ENCODE peak calls at places on chromosomes 4 and X, in six cellular contexts. B is kidney epithelial cell, N is pancreas, S is cardiac muscle cell, T is prostate gland, X is left ventricle myocardium inferior. I is an unnamed sample. For H3K36me3, the result is how much of the 10 kb centered on the place peaks cover.

GRCh38 chr4:98482847-98483806 is 175.3 kb downstream of the TSPAN5 start:
- DNase-seq in B (no peak), N (no peak), S (no peak), T (no peak), X (no peak), I (no peak)

GRCh38 chrX:155893513-155893912 is 12.4 kb downstream of the VAMP7 start:
- DNase-seq in B (no peak), N (no peak), S (no peak), T (no peak), X (no peak), I (no peak)

GRCh38 chr4:8263397-8263796 is 6.2 kb upstream of the HTRA3 start:
- DNase-seq in B (no peak), N (no peak), S (no peak), T (no peak), X (no peak), I (no peak)

GRCh38 chr4:174564529-174564928 is 42.2 kb upstream of the HPGD start:
- DNase-seq in B (no peak), N (no peak), S (no peak), T (no peak), X (no peak), I (no peak)

GRCh38 chr4:174592985-174593335 is 70.7 kb upstream of the HPGD start:
- DNase-seq in B (peak), N (no peak), S (peak), T (no peak), X (no peak), I (no peak)

GRCh38 chr4:159002950-159003349 is 99.9 kb upstream of the RAPGEF2 start:
- DNase-seq in B (no peak), N (no peak), S (no peak), T (no peak), X (no peak), I (no peak)

GRCh38 chr4:85883180-85883579 is 408.2 kb downstream of the ARHGAP24 start:
- DNase-seq in B (no peak), N (no peak), S (no peak), T (no peak), X (no peak), I (no peak)

GRCh38 chrX:11591712-11592351 is 73.9 kb downstream of the ARHGAP6 start:
- DNase-seq in B (no peak), N (no peak), S (no peak), T (no peak), X (no peak), I (no peak)

GRCh38 chrX:150704030-150704613 is 10.9 kb downstream of the MTMR1 start:
- DNase-seq in B (no peak), N (no peak), S (no peak), T (no peak), X (no peak), I (no peak)

GRCh38 chrX:150269613-150270254 is 93.4 kb upstream of the MAMLD1 start:
- DNase-seq in B (peak), N (no peak), S (no peak), T (no peak), X (no peak), I (peak)

GRCh38 chrX:10048076-10048475 is 80.9 kb downstream of the CLDN34 start:
- DNase-seq in B (no peak), N (no peak), S (no peak), T (no peak), X (no peak), I (no peak)

GRCh38 chr4:25926473-25926872 is 12.5 kb downstream of the SMIM20 start:
- DNase-seq in B (no peak), N (no peak), S (no peak), T (no peak), X (no peak), I (no peak)

GRCh38 chr4:70187216-70187615 is 8.3 kb upstream of the ODAM start:
- DNase-seq in B (no peak), N (no peak), S (no peak), T (no peak), X (no peak), I (no peak)

GRCh38 chr4:70182517-70183167 is 12.9 kb upstream of the ODAM start:
- DNase-seq in B (no peak), N (no peak), S (no peak), T (no peak), X (no peak), I (no peak)

GRCh38 chr4:70183940-70184246 is 11.6 kb upstream of the ODAM start:
- DNase-seq in B (no peak), N (no peak), S (no peak), T (no peak), X (no peak), I (no peak)

GRCh38 chr4:70178075-70178660 is 17.4 kb upstream of the ODAM start:
- DNase-seq in B (no peak), N (no peak), S (no peak), T (no peak), X (no peak), I (no peak)

GRCh38 chr4:70183168-70183939 is 12.2 kb upstream of the ODAM start:
- DNase-seq in B (peak), N (no peak), S (peak), T (no peak), X (no peak), I (no peak)
- TF ChIP-seq CTCF in B (peak), N (no peak), S (peak), T (peak), X (peak), I (peak)

DNA sequence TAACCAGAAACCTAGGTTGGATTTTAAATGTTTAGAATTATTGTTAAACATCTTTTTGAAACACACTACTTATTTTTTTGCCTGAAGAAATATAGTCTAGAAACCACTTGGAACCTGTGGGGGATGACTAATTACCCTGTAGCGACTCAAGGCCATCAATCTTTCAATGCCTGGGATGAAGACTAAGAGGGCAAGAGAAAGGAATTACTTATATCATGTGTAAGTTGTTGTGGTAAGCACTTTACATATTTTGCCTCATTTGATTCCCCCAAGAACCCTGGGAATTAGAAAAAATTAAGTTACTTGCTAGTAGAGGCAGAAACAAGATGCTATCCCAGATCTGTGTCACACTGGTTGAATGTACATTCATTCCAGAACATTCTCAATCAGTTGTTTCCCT is 170.9 kb upstream of the GRIA3 start:
- DNase-seq in B (no peak), N (no peak), S (no peak), T (no peak), X (no peak), I (no peak)
- H3K36me3 ChIP-seq in B (under half), N (under half), S (under half), T (under half), X (under half), I (under half)

GRCh38 chrX:29911673-29912072 is 303.7 kb upstream of the MAGEB2 start:
- DNase-seq in B (no peak), N (no peak), S (no peak), T (no peak), X (no peak), I (no peak)
- TF ChIP-seq CTCF in B (no peak), N (no peak), S (no peak), T (no peak), X (no peak), I (no peak)

GRCh38 chr4:122243785-122244184 is 91.7 kb downstream of the BLTP1 start:
- DNase-seq in B (no peak), N (no peak), S (no peak), T (no peak), X (no peak), I (no peak)
- H3K36me3 ChIP-seq in B (under half), N (under half), S (half or more), T (under half), X (half or more), I (under half)

GRCh38 chr4:5753766-5754528 is 42.9 kb downstream of the EVC start:
- DNase-seq in B (peak), N (no peak), S (no peak), T (no peak), X (no peak), I (no peak)
- TF ChIP-seq CTCF in B (no peak), N (no peak), S (no peak), T (no peak), X (no peak), I (no peak)

GRCh38 chr4:169243808-169244207 is 26.9 kb downstream of the SH3RF1 start:
- DNase-seq in B (no peak), N (no peak), S (no peak), T (no peak), X (no peak), I (no peak)

GRCh38 chr4:169244210-169244609 is 26.5 kb downstream of the SH3RF1 start:
- DNase-seq in B (no peak), N (no peak), S (no peak), T (no peak), X (no peak), I (no peak)

GRCh38 chr4:169249214-169249973 is 21.4 kb downstream of the SH3RF1 start:
- DNase-seq in B (no peak), N (no peak), S (no peak), T (no peak), X (no peak), I (no peak)

GRCh38 chr4:169248645-169249044 is 22.1 kb downstream of the SH3RF1 start:
- DNase-seq in B (no peak), N (no peak), S (no peak), T (no peak), X (no peak), I (no peak)

GRCh38 chr4:169246957-169247396 is 23.8 kb downstream of the SH3RF1 start:
- DNase-seq in B (no peak), N (no peak), S (no peak), T (no peak), X (no peak), I (no peak)
- H3K36me3 ChIP-seq in B (under half), N (under half), S (under half), T (under half), X (under half), I (under half)

GRCh38 chr4:38533024-38533556 is 130.9 kb upstream of the KLF3 start:
- DNase-seq in B (no peak), N (no peak), S (no peak), T (no peak), X (no peak), I (no peak)

GRCh38 chr4:38526412-38526811 is 137.6 kb upstream of the KLF3 start:
- DNase-seq in B (no peak), N (no peak), S (no peak), T (no peak), X (no peak), I (no peak)

GRCh38 chr4:38531126-38531737 is 132.8 kb upstream of the KLF3 start:
- DNase-seq in B (no peak), N (no peak), S (peak), T (no peak), X (no peak), I (no peak)

GRCh38 chr4:38530486-38530885 is 133.5 kb upstream of the KLF3 start:
- DNase-seq in B (no peak), N (no peak), S (no peak), T (no peak), X (no peak), I (no peak)

DNA sequence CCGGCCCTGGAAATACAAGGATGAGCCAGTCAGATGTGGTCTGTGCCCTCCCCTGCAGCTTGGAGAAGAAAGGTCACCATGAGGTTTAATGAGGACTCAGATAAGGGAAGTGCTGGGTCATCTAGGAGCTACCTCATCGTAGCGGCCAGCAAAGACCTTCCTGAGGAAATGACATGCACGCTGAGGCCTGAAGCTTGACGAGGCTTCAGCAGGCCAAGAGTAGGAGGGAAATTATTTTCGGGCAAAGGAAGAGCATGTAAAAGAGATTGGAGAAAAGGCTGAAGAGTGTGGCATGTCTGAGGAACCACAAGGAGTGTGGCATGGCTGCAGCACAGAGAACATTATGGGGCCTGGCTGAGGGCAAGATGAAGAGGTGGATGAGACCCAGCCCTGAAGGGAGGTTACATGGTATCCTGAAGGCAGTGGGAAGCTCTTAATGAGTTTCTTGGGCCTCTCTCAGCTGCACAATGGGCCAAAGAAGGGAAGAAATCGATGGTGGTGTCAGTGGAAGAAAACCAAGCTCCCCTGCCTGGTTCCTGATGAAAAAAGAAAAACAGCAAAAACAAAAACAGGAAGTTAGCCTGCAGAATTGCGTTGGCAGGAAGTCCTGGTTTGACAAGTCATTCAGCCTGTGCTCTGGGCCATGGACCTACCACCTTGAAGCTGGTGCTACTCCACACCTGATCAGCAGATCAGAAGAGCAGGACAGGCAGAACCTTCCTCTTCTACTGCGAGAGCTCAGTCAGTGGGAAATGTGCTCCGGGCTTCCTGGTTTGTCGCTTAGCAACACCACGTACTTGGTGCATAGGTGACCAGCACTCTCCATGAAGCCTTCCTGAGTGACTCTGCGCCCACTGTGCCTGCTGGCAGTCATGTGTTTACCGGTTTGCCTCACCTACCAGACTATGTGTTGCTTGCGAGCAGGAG is 134.5 kb upstream of the KLF3 start:
- DNase-seq in B (peak), N (no peak), S (no peak), T (no peak), X (peak), I (peak)
- TF ChIP-seq CTCF in B (no peak), N (no peak), S (no peak), T (no peak), X (no peak), I (no peak)

GRCh38 chr4:139515531-139515958 is 40.5 kb downstream of the SETD7 start:
- DNase-seq in B (no peak), N (no peak), S (no peak), T (no peak), X (no peak), I (no peak)
- H3K36me3 ChIP-seq in B (under half), N (under half), S (under half), T (under half), X (half or more), I (under half)

GRCh38 chr4:186132577-186133277 is 28.2 kb downstream of the FAM149A start:
- DNase-seq in B (no peak), N (no peak), S (peak), T (no peak), X (no peak), I (no peak)
- TF ChIP-seq CTCF in B (peak), N (no peak), S (peak), T (no peak), X (peak), I (no peak)

I was measured in mucosa of descending colon.